ENCODE peak calls at places on chromosomes 12 and 14, in six cellular contexts. S, O, Q, J, X and I are unnamed samples.

GRCh38 chr12:113439606-113440030 is 17.4 kb downstream of the SDSL start:
- DNase-seq in X (no peak), J (peak), S (peak), Q (no peak), O (no peak), I (no peak)

GRCh38 chr12:102480401-102480800 is at the start of gene IGF1:
- DNase-seq in X (no peak), O (no peak), Q (no peak), J (no peak), S (no peak), I (no peak)

GRCh38 chr12:56163533-56164344 is 5.6 kb downstream of the MYL6 start:
- DNase-seq in Q (no peak), S (no peak), O (no peak), J (no peak), X (no peak), I (no peak)

GRCh38 chr12:52189376-52190174 is 2.2 kb downstream of the KRT80 start:
- DNase-seq in Q (no peak), O (no peak), X (no peak), S (no peak), J (no peak), I (no peak)

GRCh38 chr14:49641697-49642129 is 6.7 kb upstream of the DNAAF2 start:
- DNase-seq in X (no peak), O (no peak), J (no peak), Q (no peak), S (peak), I (no peak)

GRCh38 chr12:108633534-108634224 is at the start of gene SELPLG:
- DNase-seq in X (peak), J (peak), S (no peak), Q (no peak), O (peak), I (peak)

GRCh38 chr12:80443974-80444666 is at the start of gene PTPRQ:
- DNase-seq in O (no peak), Q (no peak), J (no peak), X (no peak), S (no peak), I (no peak)

GRCh38 chr12:113955109-113955970 is 10.8 kb downstream of the RBM19 start:
- DNase-seq in S (peak), X (no peak), O (no peak), J (peak), Q (no peak), I (no peak)

GRCh38 chr12:5003025-5003666 is 40.5 kb upstream of the KCNA5 start:
- DNase-seq in O (peak), J (peak), X (no peak), Q (peak), S (peak), I (peak)

GRCh38 chr12:11876301-11876700 is 194.4 kb upstream of the BCL2L14 start:
- DNase-seq in S (no peak), O (no peak), J (no peak), Q (no peak), X (no peak), I (no peak)

GRCh38 chr14:101623685-101624444 is 62.6 kb downstream of the DIO3 start:
- DNase-seq in S (no peak), J (no peak), Q (no peak), O (no peak), X (no peak), I (no peak)

GRCh38 chr12:114669501-114670256 is 14.3 kb downstream of the TBX3 start:
- DNase-seq in O (no peak), X (no peak), S (peak), Q (no peak), J (no peak), I (no peak)

GRCh38 chr12:75805905-75806304 is 225.7 kb downstream of the PHLDA1 start:
- DNase-seq in X (no peak), O (no peak), J (no peak), Q (no peak), S (no peak), I (no peak)

GRCh38 chr12:76276499-76277151 is 71.6 kb downstream of the BBS10 start:
- DNase-seq in S (no peak), Q (no peak), X (no peak), O (no peak), J (no peak), I (no peak)

GRCh38 chr12:106084048-106084671 is 54.6 kb downstream of the NUAK1 start:
- DNase-seq in J (no peak), Q (peak), S (peak), X (no peak), O (no peak), I (no peak)

GRCh38 chr12:460301-461230 is 827 bp downstream of the B4GALNT3 start:
- DNase-seq in Q (no peak), S (no peak), X (no peak), O (peak), J (peak), I (peak)
- TF ChIP-seq TAF1 in Q (no peak), S (no peak), X (no peak), O (no peak), J (no peak), I (no peak)

GRCh38 chr14:61571931-61572330 is 123.4 kb upstream of the HIF1A start:
- DNase-seq in X (no peak), J (no peak), O (no peak), Q (no peak), S (no peak), I (no peak)
- TF ChIP-seq TAF1 in X (no peak), J (no peak), O (no peak), Q (no peak), S (no peak), I (no peak)

GRCh38 chr12:42420385-42420784 is 94.4 kb downstream of the PPHLN1 start:
- DNase-seq in J (no peak), Q (no peak), S (no peak), O (no peak), X (no peak), I (no peak)
- TF ChIP-seq TAF1 in J (no peak), Q (no peak), S (no peak), O (no peak), X (no peak), I (no peak)

GRCh38 chr14:92969470-92970232 is 46.7 kb downstream of the CHGA start:
- DNase-seq in S (no peak), X (no peak), J (no peak), Q (no peak), O (no peak), I (no peak)
- TF ChIP-seq TAF1 in S (no peak), X (no peak), J (no peak), Q (no peak), O (no peak), I (no peak)

GRCh38 chr14:74257988-74258704 is 18.9 kb downstream of the VSX2 start:
- DNase-seq in S (no peak), O (no peak), X (no peak), Q (no peak), J (no peak), I (no peak)
- TF ChIP-seq TAF1 in S (no peak), O (no peak), X (no peak), Q (no peak), J (no peak), I (no peak)